ENCODE peak calls at places on chromosomes 11 and 22, in seven cellular contexts. One of them, this sample, is unnamed.

GRCh38 chr11:96168623-96169022 is 174.4 kb downstream of the MAML2 start:
- DNase-seq in CD4-positive, alpha-beta T cell: no peak
- DNase-seq in iPS-NIHi11: no peak
- DNase-seq in A549: peak; percentile 67
- DNase-seq in T-cell: no peak
- DNase-seq in heart left ventricle: peak; percentile 38
- DNase-seq in cardiac fibroblast: peak; percentile 97
- DNase-seq in this sample: no peak

GRCh38 chr11:21268036-21268435 is 598.6 kb downstream of the NELL1 start:
- DNase-seq in CD4-positive, alpha-beta T cell: no peak
- DNase-seq in iPS-NIHi11: no peak
- DNase-seq in A549: no peak
- DNase-seq in T-cell: no peak
- DNase-seq in heart left ventricle: no peak
- DNase-seq in cardiac fibroblast: no peak
- DNase-seq in this sample: no peak

GRCh38 chr11:31958086-31958735 is 132.7 kb upstream of the RCN1 start:
- DNase-seq in CD4-positive, alpha-beta T cell: peak; percentile 56
- DNase-seq in iPS-NIHi11: peak; percentile 85
- DNase-seq in A549: peak; percentile 39
- DNase-seq in T-cell: peak; percentile 25
- DNase-seq in heart left ventricle: peak; percentile 63
- DNase-seq in cardiac fibroblast: peak; percentile 66
- DNase-seq in this sample: no peak

GRCh38 chr22:29524440-29525191 is 28.9 kb downstream of the THOC5 start:
- DNase-seq in CD4-positive, alpha-beta T cell: peak; percentile 35
- DNase-seq in iPS-NIHi11: peak; percentile 55
- DNase-seq in A549: peak; percentile 26
- DNase-seq in T-cell: peak; percentile 2
- DNase-seq in heart left ventricle: no peak
- DNase-seq in cardiac fibroblast: peak; percentile 37
- DNase-seq in this sample: no peak

GRCh38 chr11:15113381-15113780 is 1.3 kb upstream of the INSC start:
- DNase-seq in CD4-positive, alpha-beta T cell: no peak
- DNase-seq in iPS-NIHi11: no peak
- DNase-seq in A549: no peak
- DNase-seq in T-cell: no peak
- DNase-seq in heart left ventricle: no peak
- DNase-seq in cardiac fibroblast: no peak
- DNase-seq in this sample: no peak

GRCh38 chr11:70504246-70505020 is 106.1 kb downstream of the CTTN start:
- DNase-seq in CD4-positive, alpha-beta T cell: no peak
- DNase-seq in iPS-NIHi11: no peak
- DNase-seq in A549: no peak
- DNase-seq in T-cell: no peak
- DNase-seq in heart left ventricle: peak; percentile 26
- DNase-seq in cardiac fibroblast: no peak
- DNase-seq in this sample: no peak

GRCh38 chr11:44516688-44517301 is 48.7 kb upstream of the CD82 start:
- DNase-seq in CD4-positive, alpha-beta T cell: no peak
- DNase-seq in iPS-NIHi11: no peak
- DNase-seq in A549: no peak
- DNase-seq in T-cell: no peak
- DNase-seq in heart left ventricle: no peak
- DNase-seq in cardiac fibroblast: no peak
- DNase-seq in this sample: no peak

GRCh38 chr22:32918741-32919140 is 117.2 kb downstream of the TIMP3 start:
- DNase-seq in CD4-positive, alpha-beta T cell: no peak
- DNase-seq in iPS-NIHi11: no peak
- DNase-seq in A549: no peak
- DNase-seq in T-cell: no peak
- DNase-seq in heart left ventricle: no peak
- DNase-seq in cardiac fibroblast: no peak
- DNase-seq in this sample: no peak

GRCh38 chr11:13834463-13834862 is 128.1 kb upstream of the SPON1 start:
- DNase-seq in CD4-positive, alpha-beta T cell: no peak
- DNase-seq in iPS-NIHi11: peak; percentile 78
- DNase-seq in A549: peak; percentile 4
- DNase-seq in T-cell: no peak
- DNase-seq in heart left ventricle: no peak
- DNase-seq in cardiac fibroblast: no peak
- DNase-seq in this sample: no peak

GRCh38 chr11:121696177-121696863 is 243.6 kb upstream of the SORL1-AS1 start:
- DNase-seq in CD4-positive, alpha-beta T cell: no peak
- DNase-seq in iPS-NIHi11: no peak
- DNase-seq in A549: no peak
- DNase-seq in T-cell: no peak
- DNase-seq in heart left ventricle: peak; percentile 53
- DNase-seq in cardiac fibroblast: no peak
- DNase-seq in this sample: no peak

GRCh38 chr11:30244255-30244654 is 13.4 kb downstream of the FSHB start:
- DNase-seq in CD4-positive, alpha-beta T cell: no peak
- DNase-seq in iPS-NIHi11: no peak
- DNase-seq in A549: peak; percentile 8
- DNase-seq in T-cell: no peak
- DNase-seq in heart left ventricle: no peak
- DNase-seq in cardiac fibroblast: peak; percentile 47
- DNase-seq in this sample: no peak

GRCh38 chr22:36135306-36135705 is 25.2 kb downstream of the APOL3 start:
- DNase-seq in CD4-positive, alpha-beta T cell: no peak
- DNase-seq in iPS-NIHi11: no peak
- DNase-seq in A549: no peak
- DNase-seq in T-cell: no peak
- DNase-seq in heart left ventricle: no peak
- DNase-seq in cardiac fibroblast: no peak
- DNase-seq in this sample: no peak

GRCh38 chr11:76698321-76699043 is 27.9 kb upstream of the LRRC32 start:
- DNase-seq in CD4-positive, alpha-beta T cell: no peak
- DNase-seq in iPS-NIHi11: peak; percentile 75
- DNase-seq in A549: peak; percentile 50
- DNase-seq in T-cell: no peak
- DNase-seq in heart left ventricle: no peak
- DNase-seq in cardiac fibroblast: peak; percentile 22
- DNase-seq in this sample: no peak